ENCODE peak calls at places on chromosomes 2 and 18, in ten cellular contexts. One of them, this sample, is unnamed.
A peak's percentile ranks its signal among the peaks of the same experiment; 100 is the strongest.

GRCh38 chr18:61541673-61542072 is 208.4 kb downstream of the CDH20 start:
- DNase-seq in upper lobe of right lung: no peak
- DNase-seq in HEK293T: no peak
- DNase-seq in choroid plexus epithelial cell: no peak
- DNase-seq in neural progenitor cell: no peak
- DNase-seq in cortex of kidney: no peak
- DNase-seq in kidney: no peak
- DNase-seq in PC-3: no peak
- DNase-seq in stimulated activated CD4-positive, alpha-beta T cell treated with anti-CD3 and anti-CD28 coated beads, Interleukin-12 subunit alpha, Interleukin-12 subunit beta, amount 100 ng/mL, for 48 hours: no peak
- DNase-seq in activated T-helper 9 cell treated with anti-CD3 and anti-CD28 coated beads, Interleukin-2, amount 50 U/mL, for 16 hours: no peak
- DNase-seq in this sample: no peak

GRCh38 chr18:35525795-35526475 is 28.2 kb upstream of the INO80C start:
- DNase-seq in kidney: no peak
- DNase-seq in neural progenitor cell: no peak
- DNase-seq in choroid plexus epithelial cell: no peak
- DNase-seq in cortex of kidney: no peak
- DNase-seq in activated T-helper 9 cell treated with anti-CD3 and anti-CD28 coated beads, Interleukin-2, amount 50 U/mL, for 16 hours: no peak
- DNase-seq in PC-3: no peak
- DNase-seq in stimulated activated CD4-positive, alpha-beta T cell treated with anti-CD3 and anti-CD28 coated beads, Interleukin-12 subunit alpha, Interleukin-12 subunit beta, amount 100 ng/mL, for 48 hours: no peak
- DNase-seq in HEK293T: no peak
- DNase-seq in upper lobe of right lung: no peak
- DNase-seq in this sample: no peak

GRCh38 chr2:83874712-83875430 is 584.2 kb downstream of the SUCLG1 start:
- DNase-seq in cortex of kidney: no peak
- DNase-seq in PC-3: no peak
- DNase-seq in choroid plexus epithelial cell: no peak
- DNase-seq in kidney: no peak
- DNase-seq in activated T-helper 9 cell treated with anti-CD3 and anti-CD28 coated beads, Interleukin-2, amount 50 U/mL, for 16 hours: no peak
- DNase-seq in HEK293T: no peak
- DNase-seq in neural progenitor cell: no peak
- DNase-seq in upper lobe of right lung: no peak
- DNase-seq in stimulated activated CD4-positive, alpha-beta T cell treated with anti-CD3 and anti-CD28 coated beads, Interleukin-12 subunit alpha, Interleukin-12 subunit beta, amount 100 ng/mL, for 48 hours: no peak
- DNase-seq in this sample: no peak

GRCh38 chr2:108988796-108989713 is at the start of gene EDAR:
- DNase-seq in choroid plexus epithelial cell: peak; percentile 37
- DNase-seq in kidney: no peak
- DNase-seq in cortex of kidney: no peak
- DNase-seq in HEK293T: peak; percentile 77
- DNase-seq in activated T-helper 9 cell treated with anti-CD3 and anti-CD28 coated beads, Interleukin-2, amount 50 U/mL, for 16 hours: peak; percentile 5
- DNase-seq in upper lobe of right lung: peak; percentile 72
- DNase-seq in stimulated activated CD4-positive, alpha-beta T cell treated with anti-CD3 and anti-CD28 coated beads, Interleukin-12 subunit alpha, Interleukin-12 subunit beta, amount 100 ng/mL, for 48 hours: peak; percentile 41
- DNase-seq in PC-3: peak; percentile 77
- DNase-seq in neural progenitor cell: peak; percentile 82
- DNase-seq in this sample: peak; percentile 49

GRCh38 chr2:67858886-67859285 is 203.9 kb downstream of the C1D start:
- DNase-seq in cortex of kidney: no peak
- DNase-seq in HEK293T: no peak
- DNase-seq in stimulated activated CD4-positive, alpha-beta T cell treated with anti-CD3 and anti-CD28 coated beads, Interleukin-12 subunit alpha, Interleukin-12 subunit beta, amount 100 ng/mL, for 48 hours: no peak
- DNase-seq in activated T-helper 9 cell treated with anti-CD3 and anti-CD28 coated beads, Interleukin-2, amount 50 U/mL, for 16 hours: no peak
- DNase-seq in neural progenitor cell: no peak
- DNase-seq in kidney: no peak
- DNase-seq in upper lobe of right lung: no peak
- DNase-seq in choroid plexus epithelial cell: no peak
- DNase-seq in PC-3: no peak
- DNase-seq in this sample: no peak

GRCh38 chr18:31248783-31249521 is 69.0 kb upstream of the DSG1 start:
- DNase-seq in stimulated activated CD4-positive, alpha-beta T cell treated with anti-CD3 and anti-CD28 coated beads, Interleukin-12 subunit alpha, Interleukin-12 subunit beta, amount 100 ng/mL, for 48 hours: no peak
- DNase-seq in upper lobe of right lung: no peak
- DNase-seq in PC-3: no peak
- DNase-seq in choroid plexus epithelial cell: no peak
- DNase-seq in activated T-helper 9 cell treated with anti-CD3 and anti-CD28 coated beads, Interleukin-2, amount 50 U/mL, for 16 hours: no peak
- DNase-seq in kidney: no peak
- DNase-seq in HEK293T: no peak
- DNase-seq in cortex of kidney: no peak
- DNase-seq in neural progenitor cell: no peak
- DNase-seq in this sample: no peak

GRCh38 chr18:34592961-34593382 is 117.1 kb upstream of the DTNA start:
- DNase-seq in HEK293T: no peak
- DNase-seq in cortex of kidney: no peak
- DNase-seq in upper lobe of right lung: no peak
- DNase-seq in neural progenitor cell: peak; percentile 50
- DNase-seq in PC-3: no peak
- DNase-seq in kidney: peak; percentile 76
- DNase-seq in stimulated activated CD4-positive, alpha-beta T cell treated with anti-CD3 and anti-CD28 coated beads, Interleukin-12 subunit alpha, Interleukin-12 subunit beta, amount 100 ng/mL, for 48 hours: no peak
- DNase-seq in activated T-helper 9 cell treated with anti-CD3 and anti-CD28 coated beads, Interleukin-2, amount 50 U/mL, for 16 hours: no peak
- DNase-seq in choroid plexus epithelial cell: peak; percentile 84
- DNase-seq in this sample: no peak

GRCh38 chr18:50429207-50429948 is 54.5 kb downstream of the SKA1 start:
- DNase-seq in kidney: no peak
- DNase-seq in PC-3: peak; percentile 38
- DNase-seq in cortex of kidney: no peak
- DNase-seq in activated T-helper 9 cell treated with anti-CD3 and anti-CD28 coated beads, Interleukin-2, amount 50 U/mL, for 16 hours: no peak
- DNase-seq in neural progenitor cell: peak; percentile 58
- DNase-seq in upper lobe of right lung: no peak
- DNase-seq in choroid plexus epithelial cell: peak; percentile 55
- DNase-seq in stimulated activated CD4-positive, alpha-beta T cell treated with anti-CD3 and anti-CD28 coated beads, Interleukin-12 subunit alpha, Interleukin-12 subunit beta, amount 100 ng/mL, for 48 hours: peak; percentile 29
- DNase-seq in HEK293T: peak; percentile 6
- DNase-seq in this sample: peak; percentile 53

GRCh38 chr18:21180588-21180987 is 61.4 kb upstream of the GREB1L start:
- DNase-seq in activated T-helper 9 cell treated with anti-CD3 and anti-CD28 coated beads, Interleukin-2, amount 50 U/mL, for 16 hours: no peak
- DNase-seq in upper lobe of right lung: no peak
- DNase-seq in neural progenitor cell: no peak
- DNase-seq in cortex of kidney: no peak
- DNase-seq in kidney: no peak
- DNase-seq in choroid plexus epithelial cell: no peak
- DNase-seq in PC-3: no peak
- DNase-seq in HEK293T: no peak
- DNase-seq in stimulated activated CD4-positive, alpha-beta T cell treated with anti-CD3 and anti-CD28 coated beads, Interleukin-12 subunit alpha, Interleukin-12 subunit beta, amount 100 ng/mL, for 48 hours: no peak
- DNase-seq in this sample: no peak

GRCh38 chr18:76819411-76820136 is 2.8 kb upstream of the ZNF236 start:
- DNase-seq in stimulated activated CD4-positive, alpha-beta T cell treated with anti-CD3 and anti-CD28 coated beads, Interleukin-12 subunit alpha, Interleukin-12 subunit beta, amount 100 ng/mL, for 48 hours: no peak
- DNase-seq in activated T-helper 9 cell treated with anti-CD3 and anti-CD28 coated beads, Interleukin-2, amount 50 U/mL, for 16 hours: no peak
- DNase-seq in neural progenitor cell: no peak
- DNase-seq in kidney: no peak
- DNase-seq in PC-3: peak; percentile 32
- DNase-seq in choroid plexus epithelial cell: no peak
- DNase-seq in upper lobe of right lung: no peak
- DNase-seq in cortex of kidney: no peak
- DNase-seq in HEK293T: no peak
- DNase-seq in this sample: no peak

GRCh38 chr2:159775006-159775405 is 23.0 kb downstream of the CD302 start:
- DNase-seq in neural progenitor cell: no peak
- DNase-seq in cortex of kidney: no peak
- DNase-seq in upper lobe of right lung: no peak
- DNase-seq in activated T-helper 9 cell treated with anti-CD3 and anti-CD28 coated beads, Interleukin-2, amount 50 U/mL, for 16 hours: no peak
- DNase-seq in choroid plexus epithelial cell: peak; percentile 30
- DNase-seq in stimulated activated CD4-positive, alpha-beta T cell treated with anti-CD3 and anti-CD28 coated beads, Interleukin-12 subunit alpha, Interleukin-12 subunit beta, amount 100 ng/mL, for 48 hours: no peak
- DNase-seq in HEK293T: no peak
- DNase-seq in kidney: no peak
- DNase-seq in PC-3: no peak
- DNase-seq in this sample: peak; percentile 17

GRCh38 chr18:23354625-23355024 is 98.5 kb upstream of the RIOK3 start:
- DNase-seq in HEK293T: no peak
- DNase-seq in kidney: no peak
- DNase-seq in cortex of kidney: no peak
- DNase-seq in activated T-helper 9 cell treated with anti-CD3 and anti-CD28 coated beads, Interleukin-2, amount 50 U/mL, for 16 hours: no peak
- DNase-seq in PC-3: peak; percentile 60
- DNase-seq in neural progenitor cell: no peak
- DNase-seq in choroid plexus epithelial cell: peak; percentile 57
- DNase-seq in stimulated activated CD4-positive, alpha-beta T cell treated with anti-CD3 and anti-CD28 coated beads, Interleukin-12 subunit alpha, Interleukin-12 subunit beta, amount 100 ng/mL, for 48 hours: no peak
- DNase-seq in upper lobe of right lung: no peak
- DNase-seq in this sample: peak; percentile 64

This sample was measured in ELR.